ENCODE peak calls at places on chromosomes 1 and 21, in six cellular contexts. W is A549, A is PC-9, M is astrocyte of the spinal cord, K is fibroblast of pulmonary artery, H is psoas muscle. D is an unnamed sample.

GRCh38 chr1:80047791-80048190 is 1041.3 kb upstream of the ADGRL4 start:
- DNase-seq in H (no peak), A (no peak), W (no peak), K (peak), M (peak), D (peak)

GRCh38 chr1:157932082-157932481 is 61.4 kb upstream of the KIRREL1 start:
- DNase-seq in W (no peak), K (peak), M (peak), H (no peak), A (no peak), D (peak)

GRCh38 chr1:978835-979743 is 2.8 kb downstream of the PERM1 start:
- DNase-seq in W (no peak), H (no peak), M (no peak), K (no peak), A (no peak), D (no peak)

GRCh38 chr1:9651565-9652378 is at the start of gene PIK3CD:
- DNase-seq in H (peak), A (no peak), W (no peak), M (peak), K (peak), D (peak)

GRCh38 chr21:27246741-27247140 is 279.9 kb upstream of the ADAMTS5 start:
- DNase-seq in W (no peak), M (peak), H (no peak), A (no peak), K (peak), D (peak)

GRCh38 chr1:56034222-56034621 is 545.1 kb downstream of the PLPP3 start:
- DNase-seq in H (no peak), M (peak), K (peak), A (no peak), W (no peak), D (peak)

GRCh38 chr1:46284597-46285564 is 18.5 kb downstream of the LRRC41 start:
- DNase-seq in K (no peak), H (no peak), W (no peak), A (no peak), M (no peak), D (peak)

GRCh38 chr1:217027403-217028080 is 304.3 kb upstream of the ESRRG start:
- DNase-seq in M (no peak), W (no peak), K (no peak), A (no peak), H (no peak), D (no peak)

GRCh38 chr1:83694449-83694848 is 304.5 kb downstream of the TTLL7 start:
- DNase-seq in M (no peak), H (no peak), A (no peak), W (no peak), K (no peak), D (no peak)

GRCh38 chr21:23963454-23963853 is 1643.8 kb downstream of the MRPL39 start:
- DNase-seq in H (no peak), M (peak), A (no peak), K (no peak), W (no peak), D (no peak)

GRCh38 chr1:47351305-47351704 is 17.7 kb downstream of the CMPK1 start:
- DNase-seq in A (no peak), M (peak), K (peak), W (no peak), H (no peak), D (peak)

GRCh38 chr1:4170548-4170947 is 270.5 kb upstream of the C1orf174 start:
- DNase-seq in M (no peak), W (no peak), A (no peak), K (no peak), H (no peak), D (no peak)

GRCh38 chr1:100265562-100265930 is 470 bp upstream of the RTCA start:
- DNase-seq in H (no peak), W (no peak), A (no peak), M (no peak), K (peak), D (peak)

GRCh38 chr1:153437236-153437635 is 20.9 kb downstream of the S100A7A start:
- DNase-seq in A (no peak), H (no peak), W (no peak), M (no peak), K (no peak), D (no peak)

GRCh38 chr21:31530918-31531705 is 128.4 kb upstream of the SOD1 start:
- DNase-seq in M (peak), K (no peak), W (no peak), A (no peak), H (no peak), D (peak)

GRCh38 chr1:2791027-2791760 is 10.3 kb downstream of the TTC34 start:
- DNase-seq in H (peak), K (no peak), M (no peak), A (no peak), W (no peak), D (no peak)

GRCh38 chr1:247442164-247442563 is 15.7 kb downstream of the OR2B11 start:
- DNase-seq in M (no peak), K (no peak), A (no peak), W (no peak), H (no peak), D (no peak)

GRCh38 chr1:247444571-247444970 is 13.3 kb downstream of the OR2B11 start:
- DNase-seq in M (no peak), K (no peak), W (no peak), A (no peak), H (no peak), D (no peak)

GRCh38 chr1:247445775-247446364 is 12.0 kb downstream of the OR2B11 start:
- DNase-seq in A (no peak), M (no peak), K (no peak), W (no peak), H (no peak), D (no peak)

GRCh38 chr1:247441621-247442020 is 16.3 kb downstream of the OR2B11 start:
- DNase-seq in A (no peak), H (no peak), W (no peak), K (no peak), M (no peak), D (no peak)

DNA sequence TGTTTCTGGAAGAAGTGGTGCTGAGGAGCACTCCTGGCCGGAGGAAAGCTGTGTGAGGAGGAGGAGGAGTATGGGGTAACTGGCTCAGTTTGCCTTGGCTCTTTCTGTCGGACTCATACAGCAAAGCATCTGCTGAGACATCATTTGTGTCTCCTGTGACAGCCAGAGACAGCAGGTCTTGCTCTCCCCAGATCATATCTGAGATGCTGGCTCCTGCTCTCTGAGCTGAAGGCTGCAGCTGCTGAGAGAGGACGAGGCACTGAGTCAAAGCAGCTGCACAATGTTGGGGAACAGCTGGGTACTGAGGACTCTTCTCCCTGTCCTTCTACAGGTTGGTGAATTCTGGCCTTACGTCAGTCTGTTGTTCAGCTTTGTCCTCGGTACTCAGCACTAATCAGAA is 14.3 kb downstream of the OR2B11 start:
- DNase-seq in H (no peak), W (no peak), K (no peak), A (no peak), M (no peak), D (no peak)
- H3K4me3 ChIP-seq in H (no peak), W (no peak), K (no peak), A (no peak), M (no peak), D (no peak)

GRCh38 chr1:171929121-171929520 is 87.8 kb downstream of the DNM3 start:
- DNase-seq in W (no peak), A (no peak), K (no peak), H (no peak), M (no peak), D (peak)
- TF ChIP-seq CTCF in W (no peak), A (no peak), K (peak), H (no peak), M (no peak), D (peak)

GRCh38 chr1:58717979-58718378 is 18.1 kb upstream of the MYSM1 start:
- DNase-seq in K (no peak), A (no peak), H (no peak), W (no peak), M (no peak), D (no peak)
- H3K4me3 ChIP-seq in K (no peak), A (no peak), H (no peak), W (no peak), M (no peak), D (no peak)

DNA sequence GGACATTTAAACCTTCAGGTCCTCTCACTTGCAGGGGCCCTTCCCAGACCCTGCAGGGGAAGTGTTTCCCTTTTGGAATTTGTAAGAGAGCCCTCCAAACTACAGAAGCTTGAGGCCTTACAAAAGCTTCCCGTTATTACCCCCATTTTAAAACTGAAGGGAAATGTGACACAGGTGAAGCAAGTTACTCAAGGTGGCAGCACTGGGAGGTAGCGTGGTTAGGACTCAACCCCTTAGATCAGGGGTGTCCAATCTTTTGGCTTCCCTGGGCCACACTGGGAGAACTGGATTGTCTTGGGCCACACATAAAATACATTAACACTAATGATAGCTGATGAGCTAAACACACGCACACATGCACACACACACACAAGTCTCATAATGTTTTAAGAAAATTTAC is 15.8 kb upstream of the ZC3H12A start:
- DNase-seq in A (no peak), H (no peak), W (no peak), M (no peak), K (no peak), D (no peak)
- TF ChIP-seq CTCF in A (no peak), H (no peak), W (no peak), M (no peak), K (no peak), D (no peak)

D was measured in choroid plexus epithelial cell.